ENCODE peak calls at places on chromosome 1, in seven cellular contexts. E is hepatocyte, L is stomach, Q is endodermal cell, B is endothelial cell, A is GM23338, K is lung. X is an unnamed sample.
A peak's percentile ranks its signal among the peaks of the same experiment; 100 is the strongest.

GRCh38 chr1:20153000-20153418 is 13.9 kb downstream of the PLA2G2F start:
- DNase-seq in E (no peak), L (no peak), Q (peak; percentile 79), B (peak; percentile 36), A (peak; percentile 61), K (no peak), X (no peak)

GRCh38 chr1:101293461-101294045 is 56.7 kb downstream of the S1PR1 start:
- DNase-seq in E (no peak), L (no peak), Q (no peak), B (no peak), A (no peak), K (no peak), X (peak; percentile 90)

GRCh38 chr1:234721476-234722266 is 111.7 kb upstream of the IRF2BP2 start:
- DNase-seq in E (peak; percentile 75), L (peak; percentile 78), Q (no peak), B (no peak), A (no peak), K (peak; percentile 57), X (no peak)

GRCh38 chr1:66412689-66413088 is 121.3 kb upstream of the SGIP1 start:
- DNase-seq in E (no peak), L (no peak), Q (no peak), B (no peak), A (no peak), K (no peak), X (no peak)

GRCh38 chr1:116556289-116557006 is 14.4 kb downstream of the CD58 start:
- DNase-seq in E (peak; percentile 64), L (peak; percentile 68), Q (no peak), B (no peak), A (no peak), K (no peak), X (peak; percentile 95)

GRCh38 chr1:109267743-109268300 is 15.1 kb downstream of the PSRC1 start:
- DNase-seq in E (no peak), L (no peak), Q (no peak), B (no peak), A (no peak), K (no peak), X (no peak)

GRCh38 chr1:53576381-53576801 is 117.2 kb downstream of the DMRTB1 start:
- DNase-seq in E (no peak), L (no peak), Q (peak; percentile 45), B (no peak), A (no peak), K (no peak), X (no peak)

GRCh38 chr1:207823880-207824566 is 72.2 kb downstream of the CD46 start:
- DNase-seq in E (peak; percentile 92), L (peak; percentile 87), Q (peak; percentile 82), B (peak; percentile 35), A (peak; percentile 81), K (peak; percentile 85), X (peak; percentile 94)

GRCh38 chr1:109777436-109777835 is 13.7 kb upstream of the EPS8L3 start:
- DNase-seq in E (no peak), L (no peak), Q (no peak), B (no peak), A (no peak), K (no peak), X (no peak)

GRCh38 chr1:214224605-214225354 is 56.2 kb upstream of the SMYD2 start:
- DNase-seq in E (peak; percentile 23), L (no peak), Q (peak; percentile 75), B (no peak), A (peak; percentile 77), K (no peak), X (no peak)

GRCh38 chr1:52907812-52908153 is 13.8 kb downstream of the ECHDC2 start:
- DNase-seq in E (no peak), L (no peak), Q (no peak), B (no peak), A (no peak), K (no peak), X (no peak)

GRCh38 chr1:162404550-162405160 is 7.3 kb downstream of the SH2D1B start:
- DNase-seq in E (no peak), L (no peak), Q (no peak), B (no peak), A (no peak), K (no peak), X (no peak)

GRCh38 chr1:179311149-179311700 is 17.6 kb downstream of the SOAT1 start:
- DNase-seq in E (no peak), L (no peak), Q (no peak), B (no peak), A (no peak), K (no peak), X (no peak)

GRCh38 chr1:10705953-10706352 is 90.5 kb downstream of the CASZ1 start:
- DNase-seq in E (no peak), L (no peak), Q (no peak), B (no peak), A (no peak), K (no peak), X (no peak)

DNA sequence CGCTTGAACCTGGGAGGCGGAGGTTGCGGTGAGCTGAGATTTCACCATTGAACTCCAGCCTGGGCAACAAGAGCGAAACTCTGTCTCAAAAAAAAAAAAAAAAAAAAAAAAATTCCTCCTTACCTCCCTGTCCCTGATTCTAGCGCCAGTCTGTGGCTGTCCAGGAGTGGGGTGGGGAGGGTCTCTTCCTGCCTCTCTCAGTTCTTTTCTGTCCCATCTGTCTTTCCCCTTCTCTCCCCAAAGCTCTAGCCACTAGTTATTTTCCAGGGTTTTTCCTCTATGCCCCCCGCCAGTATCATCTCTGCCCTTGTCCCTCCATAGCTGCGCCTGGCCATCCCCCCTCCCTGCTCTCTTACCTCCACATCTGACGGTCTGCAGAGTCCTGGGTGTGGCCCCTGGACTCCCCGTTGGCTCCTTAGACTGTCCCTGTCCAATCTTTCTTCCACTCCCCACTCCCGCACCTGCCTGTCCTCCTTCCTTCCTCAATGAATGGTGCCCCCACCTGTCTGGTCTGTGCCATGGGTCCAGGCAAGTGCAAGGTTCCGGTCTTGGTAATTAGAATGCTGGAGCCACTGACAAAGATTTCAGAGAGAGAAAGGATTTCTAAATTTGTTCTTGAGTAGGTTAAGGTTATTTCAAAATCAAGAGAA is 1.6 kb upstream of the TMEM63A start:
- DNase-seq in E (no peak), L (no peak), Q (no peak), B (no peak), A (no peak), K (no peak), X (no peak)
- TF ChIP-seq CTCF in E (no peak), L (no peak), Q (no peak), B (no peak), A (no peak), K (no peak), X (no peak)

GRCh38 chr1:27367160-27367650 is 444 bp upstream of the MAP3K6 start:
- DNase-seq in E (no peak), L (no peak), Q (no peak), B (no peak), A (peak; percentile 32), K (no peak), X (no peak)
- TF ChIP-seq CTCF in E (no peak), L (no peak), Q (no peak), B (no peak), A (no peak), K (no peak), X (no peak)

GRCh38 chr1:5286244-5286643 is 631.8 kb downstream of the AJAP1 start:
- DNase-seq in E (no peak), L (no peak), Q (peak; percentile 62), B (no peak), A (peak; percentile 1), K (no peak), X (no peak)
- TF ChIP-seq CTCF in E (no peak), L (no peak), Q (peak; percentile 63), B (no peak), A (no peak), K (no peak), X (peak; percentile 30)

DNA sequence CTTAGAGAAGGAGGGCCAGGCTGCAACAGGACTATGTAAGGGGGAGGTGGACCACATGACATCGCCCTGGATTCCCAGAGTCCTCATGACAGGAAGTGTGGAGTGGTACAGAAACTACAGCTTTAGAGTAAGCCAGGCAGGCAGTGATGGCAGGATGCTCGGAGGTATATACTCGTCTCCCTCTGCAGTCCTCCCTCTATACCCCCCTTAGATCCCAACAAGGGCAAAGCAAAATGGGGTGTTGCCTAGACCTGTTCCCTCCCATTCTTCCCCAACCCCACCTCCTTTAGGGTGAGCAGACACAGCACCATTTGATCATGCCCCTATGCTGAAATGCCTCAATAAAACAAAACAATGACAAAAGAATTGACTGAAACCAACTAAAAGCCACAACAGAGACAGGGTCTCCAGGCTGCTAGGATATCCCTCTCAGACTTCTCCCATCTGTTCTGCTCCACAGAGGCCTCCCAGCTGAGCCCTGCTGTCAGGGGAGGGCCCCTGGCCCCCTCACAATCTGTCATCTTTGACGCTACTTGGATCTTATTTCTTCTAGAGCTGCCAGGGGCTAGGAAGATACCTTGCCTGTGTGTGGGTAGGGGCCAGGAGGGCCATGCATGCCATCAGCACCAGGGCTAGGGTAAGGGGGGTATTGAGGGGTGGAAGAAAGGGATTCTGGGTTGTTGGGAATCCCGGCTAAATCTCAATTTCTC is 13.0 kb downstream of the FAM78B start:
- DNase-seq in E (no peak), L (no peak), Q (no peak), B (no peak), A (no peak), K (no peak), X (no peak)
- TF ChIP-seq CTCF in E (no peak), L (no peak), Q (no peak), B (no peak), A (no peak), K (no peak), X (no peak)

GRCh38 chr1:85611390-85611789 is 30.8 kb downstream of the CCN1 start:
- DNase-seq in E (no peak), L (no peak), Q (peak; percentile 28), B (no peak), A (no peak), K (no peak), X (no peak)

GRCh38 chr1:85615536-85615935 is 35.0 kb downstream of the CCN1 start:
- DNase-seq in E (no peak), L (no peak), Q (no peak), B (no peak), A (no peak), K (no peak), X (no peak)

GRCh38 chr1:85609976-85610375 is 29.4 kb downstream of the CCN1 start:
- DNase-seq in E (no peak), L (no peak), Q (no peak), B (no peak), A (no peak), K (no peak), X (no peak)

GRCh38 chr1:85611856-85612255 is 31.3 kb downstream of the CCN1 start:
- DNase-seq in E (peak; percentile 78), L (peak; percentile 35), Q (no peak), B (no peak), A (no peak), K (peak; percentile 83), X (no peak)

DNA sequence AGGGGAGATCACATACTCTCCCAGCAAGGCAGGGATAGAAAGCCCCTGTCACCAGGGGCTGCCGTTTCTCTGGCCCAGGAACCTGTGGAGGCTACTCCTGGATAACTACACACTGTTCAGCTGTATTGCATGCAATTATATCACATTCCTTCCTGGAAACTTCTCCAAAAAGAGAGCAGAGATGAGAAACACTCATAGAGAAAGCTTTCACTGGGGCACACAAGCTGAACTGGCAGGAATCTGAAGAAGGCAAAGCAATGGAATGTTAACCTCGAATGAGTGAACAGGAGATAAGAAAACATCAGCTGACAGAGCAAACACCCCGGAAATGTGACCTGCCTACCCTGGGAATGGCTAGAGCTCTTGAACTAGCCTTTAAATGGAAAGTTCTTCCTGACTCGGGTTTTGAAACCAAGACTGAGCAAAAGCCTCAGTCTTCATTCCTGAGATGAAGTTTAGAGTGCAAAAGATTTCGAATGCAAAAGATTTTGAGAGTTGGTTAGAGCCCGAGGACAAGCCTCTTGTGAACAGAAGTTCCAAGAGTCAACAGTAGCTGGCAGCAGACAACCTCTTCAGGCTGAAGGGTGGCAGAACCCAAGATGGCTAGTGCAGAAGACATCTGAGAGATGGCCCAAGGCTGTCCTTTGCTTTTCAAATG is 32.3 kb downstream of the CCN1 start:
- DNase-seq in E (peak; percentile 71), L (no peak), Q (peak; percentile 77), B (no peak), A (peak; percentile 52), K (peak; percentile 69), X (peak; percentile 45)
- TF ChIP-seq CTCF in E (peak; percentile 50), L (no peak), Q (peak; percentile 83), B (no peak), A (peak; percentile 52), K (no peak), X (peak; percentile 49)

X was measured in GM12865.